ENCODE peak calls at places on chromosome 11, in eight cellular contexts. L is CD8-positive, alpha-beta memory T cell; J is CD8-positive, alpha-beta T cell; Z is aorta; X is fibroblast of lung; Q is colonic mucosa; W is spleen; S is left lung. D is an unnamed sample.
A peak's percentile ranks its signal among the peaks of the same experiment; 100 is the strongest.

GRCh38 chr11:113615098-113615497 is 91.0 kb downstream of the TMPRSS5 start:
- DNase-seq in X (no peak), J (no peak), S (no peak), W (no peak), Z (no peak), L (no peak), Q (no peak), D (no peak)

GRCh38 chr11:72013765-72014711 is 15.3 kb downstream of the IL18BP start:
- DNase-seq in Q (no peak), Z (no peak), X (peak; percentile 49), W (no peak), J (no peak), S (no peak), L (no peak), D (peak; percentile 71)

GRCh38 chr11:117817213-117818035 is 7.1 kb downstream of the FXYD2 start:
- DNase-seq in J (peak; percentile 89), L (peak; percentile 75), Z (peak; percentile 89), S (peak; percentile 84), X (peak; percentile 55), Q (peak; percentile 90), W (peak; percentile 94), D (peak; percentile 88)

GRCh38 chr11:25981998-25982397 is 349.9 kb upstream of the ANO3 start:
- DNase-seq in S (no peak), L (no peak), Z (no peak), J (no peak), W (no peak), X (peak; percentile 55), Q (peak; percentile 18), D (no peak)

GRCh38 chr11:57321996-57322880 is 2.5 kb downstream of the TNKS1BP1 start:
- DNase-seq in J (peak; percentile 12), Q (peak; percentile 92), W (no peak), L (no peak), Z (peak; percentile 95), X (peak; percentile 98), S (peak; percentile 92), D (peak; percentile 98)

GRCh38 chr11:70343631-70344030 is 54.7 kb upstream of the CTTN start:
- DNase-seq in W (no peak), X (no peak), Z (no peak), Q (no peak), S (no peak), J (no peak), L (no peak), D (no peak)

GRCh38 chr11:6545917-6546605 is 49.0 kb downstream of the DNHD1 start:
- DNase-seq in J (no peak), L (no peak), Q (no peak), S (no peak), X (no peak), Z (no peak), W (peak; percentile 59), D (no peak)

GRCh38 chr11:73991471-73992006 is 8.9 kb upstream of the UCP2 start:
- DNase-seq in S (no peak), X (no peak), Z (peak; percentile 17), Q (no peak), L (no peak), J (no peak), W (peak; percentile 58), D (peak; percentile 70)

GRCh38 chr11:26992031-26992541 is 1.8 kb upstream of the FIBIN start:
- DNase-seq in L (no peak), J (no peak), X (peak; percentile 91), Q (no peak), S (no peak), W (no peak), Z (no peak), D (no peak)

GRCh38 chr11:1161410-1162152 is 3.8 kb downstream of the MUC5AC start:
- DNase-seq in W (peak; percentile 65), X (no peak), S (no peak), J (peak; percentile 2), Q (no peak), Z (no peak), L (no peak), D (peak; percentile 65)

GRCh38 chr11:103326070-103326794 is 217.0 kb downstream of the DYNC2H1 start:
- DNase-seq in Z (peak; percentile 46), J (no peak), L (peak; percentile 25), Q (peak; percentile 32), X (peak; percentile 74), S (no peak), W (peak; percentile 75), D (no peak)

GRCh38 chr11:81570669-81571068 is 1163.0 kb downstream of the FAM181B start:
- DNase-seq in W (no peak), X (no peak), J (no peak), L (no peak), Z (no peak), S (no peak), Q (no peak), D (no peak)

GRCh38 chr11:20894296-20894695 is 224.9 kb downstream of the NELL1 start:
- DNase-seq in Z (no peak), Q (no peak), L (no peak), J (no peak), X (no peak), W (no peak), S (no peak), D (no peak)

GRCh38 chr11:575324-575995 is 810 bp upstream of the PHRF1 start:
- DNase-seq in X (no peak), W (peak; percentile 95), Q (peak; percentile 82), Z (no peak), J (no peak), S (no peak), L (no peak), D (no peak)

GRCh38 chr11:112706863-112707262 is 254.4 kb upstream of the NCAM1 start:
- DNase-seq in W (no peak), L (no peak), S (no peak), Z (no peak), Q (no peak), X (no peak), J (no peak), D (no peak)

GRCh38 chr11:117281159-117281558 is 10.0 kb upstream of the BACE1-AS start:
- DNase-seq in W (no peak), Q (no peak), X (peak; percentile 99), S (no peak), J (no peak), L (no peak), Z (no peak), D (no peak)

GRCh38 chr11:65503606-65503922 is 4.7 kb downstream of the MALAT1 start:
- DNase-seq in S (no peak), L (peak; percentile 4), Q (no peak), Z (no peak), J (no peak), X (no peak), W (no peak), D (no peak)

GRCh38 chr11:65501005-65501529 is 2.2 kb downstream of the MALAT1 start:
- DNase-seq in X (no peak), W (no peak), S (no peak), L (no peak), J (no peak), Z (no peak), Q (no peak), D (no peak)

GRCh38 chr11:65502852-65503603 is 4.2 kb downstream of the MALAT1 start:
- DNase-seq in Q (no peak), S (no peak), X (peak; percentile 39), J (no peak), W (no peak), L (peak; percentile 13), Z (peak; percentile 30), D (no peak)

GRCh38 chr11:65501530-65502273 is 2.9 kb downstream of the MALAT1 start:
- DNase-seq in J (no peak), S (no peak), W (no peak), Z (peak; percentile 42), X (peak; percentile 35), L (peak; percentile 8), Q (no peak), D (no peak)

GRCh38 chr11:65502274-65502851 is 3.5 kb downstream of the MALAT1 start:
- DNase-seq in W (no peak), Z (no peak), L (peak; percentile 13), S (no peak), J (no peak), Q (no peak), X (peak; percentile 55), D (no peak)
- H3K27ac ChIP-seq in W (peak overlapping the region; percentile 100), Z (no peak overlapping the region), L (peak overlapping the region; percentile 95), S (peak overlapping the region; percentile 98), J (peak overlapping the region; percentile 99), Q (peak overlapping the region; percentile 99), X (peak overlapping the region; percentile 100), D (peak overlapping the region; percentile 97)

GRCh38 chr11:68842427-68843051 is 823 bp upstream of the CPT1A start:
- DNase-seq in J (no peak), Q (no peak), S (no peak), L (no peak), W (peak; percentile 84), Z (no peak), X (no peak), D (no peak)
- H3K4me3 ChIP-seq in J (peak overlapping the region; percentile 95), Q (peak overlapping the region; percentile 44), S (peak overlapping the region; percentile 90), L (peak overlapping the region; percentile 76), W (peak overlapping the region; percentile 89), Z (peak overlapping the region; percentile 8), X (peak overlapping the region; percentile 62), D (peak overlapping the region; percentile 86)

DNA sequence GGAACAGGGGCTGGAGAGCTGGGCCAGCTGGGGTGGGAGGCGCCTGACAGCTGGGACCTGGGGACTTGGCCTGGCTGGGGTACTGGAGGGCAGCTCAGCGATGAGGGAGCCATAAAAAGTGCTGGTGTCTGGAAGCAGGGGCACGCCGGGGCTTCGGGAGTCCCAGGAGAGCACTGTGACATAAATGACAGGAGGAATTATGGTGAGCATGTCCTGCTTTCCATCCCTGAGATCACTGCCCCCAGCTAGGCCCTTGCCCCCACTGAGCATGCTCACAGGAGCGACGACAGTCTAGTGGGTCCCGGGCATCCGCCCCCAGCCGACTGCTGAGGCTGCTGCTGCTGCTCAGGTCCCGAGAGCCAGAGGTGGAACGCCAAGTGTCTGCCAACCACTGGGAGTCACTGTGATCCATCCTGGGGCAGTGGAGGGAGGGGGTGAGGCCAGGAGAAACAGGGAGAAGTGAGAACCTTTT is 6.2 kb downstream of the ROBO4 start:
- DNase-seq in L (no peak), X (no peak), Z (no peak), W (no peak), Q (peak; percentile 15), S (no peak), J (no peak), D (peak; percentile 72)
- H3K27ac ChIP-seq in L (no peak overlapping the region), X (no peak overlapping the region), Z (no peak overlapping the region), W (peak overlapping the region; percentile 86), Q (no peak overlapping the region), S (no peak overlapping the region), J (no peak overlapping the region), D (no peak overlapping the region)

GRCh38 chr11:64843971-64844329 is 503 bp downstream of the CDC42BPG start:
- DNase-seq in L (peak; percentile 25), J (no peak), Z (no peak), W (no peak), Q (peak; percentile 39), S (no peak), X (no peak), D (no peak)

GRCh38 chr11:64842366-64842759 is 2.1 kb downstream of the CDC42BPG start:
- DNase-seq in S (no peak), Q (no peak), Z (no peak), J (no peak), X (no peak), W (peak; percentile 66), L (no peak), D (no peak)

GRCh38 chr11:64839887-64840782 is 4.3 kb downstream of the CDC42BPG start:
- DNase-seq in S (no peak), Q (no peak), W (peak; percentile 70), Z (no peak), L (no peak), J (no peak), X (no peak), D (no peak)

GRCh38 chr11:64842851-64843841 is 1.3 kb downstream of the CDC42BPG start:
- DNase-seq in W (peak; percentile 81), L (no peak), Z (no peak), X (no peak), J (no peak), S (peak; percentile 63), Q (peak; percentile 88), D (no peak)

GRCh38 chr11:64841592-64842365 is 2.7 kb downstream of the CDC42BPG start:
- DNase-seq in S (no peak), L (no peak), X (no peak), W (peak; percentile 75), Q (no peak), J (no peak), Z (no peak), D (no peak)
- H3K4me3 ChIP-seq in S (no peak overlapping the region), L (no peak overlapping the region), X (no peak overlapping the region), W (no peak overlapping the region), Q (no peak overlapping the region), J (no peak overlapping the region), Z (no peak overlapping the region), D (no peak overlapping the region)